ENCODE peak calls at places on chromosomes 3 and 15, in five cellular contexts. C is astrocyte of the spinal cord; T is CD4-positive, alpha-beta T cell; N is AG08396; A is effector memory CD4-positive, alpha-beta T cell. I is an unnamed sample.

GRCh38 chr3:143822374-143822773 is 25.9 kb downstream of the SLC9A9 start:
- DNase-seq in C (no peak), T (no peak), N (no peak), A (no peak), I (no peak)

GRCh38 chr15:42920281-42921048 is at the start of gene TTBK2:
- DNase-seq in C (peak; percentile 99), T (peak; percentile 97), N (peak; percentile 97), A (peak; percentile 97), I (peak; percentile 58)

GRCh38 chr3:43909149-43909548 is 218.4 kb downstream of the ABHD5 start:
- DNase-seq in C (no peak), T (no peak), N (no peak), A (no peak), I (no peak)

GRCh38 chr3:15783361-15783969 is 14.3 kb downstream of the ANKRD28 start:
- DNase-seq in C (peak; percentile 84), T (no peak), N (no peak), A (no peak), I (no peak)

GRCh38 chr15:78944669-78945407 is at the start of gene CTSH:
- DNase-seq in C (no peak), T (peak; percentile 61), N (peak; percentile 81), A (peak; percentile 77), I (peak; percentile 94)

GRCh38 chr3:46497556-46498265 is at the start of gene RTP3:
- DNase-seq in C (no peak), T (no peak), N (no peak), A (no peak), I (no peak)

GRCh38 chr3:141860086-141860669 is 16.3 kb upstream of the ATP1B3 start:
- DNase-seq in C (no peak), T (no peak), N (no peak), A (no peak), I (no peak)

GRCh38 chr3:125351814-125352456 is 23.2 kb downstream of the ZNF148 start:
- DNase-seq in C (peak; percentile 54), T (no peak), N (no peak), A (no peak), I (no peak)

GRCh38 chr3:156142649-156143048 is 22.3 kb downstream of the KCNAB1 start:
- DNase-seq in C (no peak), T (no peak), N (no peak), A (no peak), I (no peak)

GRCh38 chr3:16801698-16802097 is 83.1 kb upstream of the PLCL2 start:
- DNase-seq in C (no peak), T (no peak), N (no peak), A (no peak), I (no peak)